ENCODE peak calls at places on chromosomes 7 and 10, in nine cellular contexts. One of them, this sample, is unnamed.

GRCh38 chr7:124965553-124965952 is 35.9 kb upstream of the POT1 start:
- DNase-seq in PC-9: no peak
- DNase-seq in astrocyte: no peak
- DNase-seq in AG08395: no peak
- DNase-seq in stimulated activated CD4-positive, alpha-beta T cell treated with anti-CD3 and anti-CD28 coated beads, Interleukin-1b, Interleukin-23, amount 100 ng/mL, for 1 hour: no peak
- DNase-seq in stimulated activated CD8-positive, alpha-beta memory T cell treated with anti-CD3 and anti-CD28 coated beads, Interleukin-4, amount 100 ng/mL, for 1 hour: no peak
- DNase-seq in activated T-cell treated with anti-CD3 and anti-CD28 coated beads for 1 hour: no peak
- DNase-seq in cardiac muscle cell: no peak
- DNase-seq in H9: no peak
- DNase-seq in this sample: no peak

GRCh38 chr7:95687759-95688343 is 84.5 kb upstream of the DYNC1I1 start:
- DNase-seq in PC-9: peak
- DNase-seq in AG08395: peak
- DNase-seq in stimulated activated CD4-positive, alpha-beta T cell treated with anti-CD3 and anti-CD28 coated beads, Interleukin-1b, Interleukin-23, amount 100 ng/mL, for 1 hour: no peak
- DNase-seq in H9: no peak
- DNase-seq in stimulated activated CD8-positive, alpha-beta memory T cell treated with anti-CD3 and anti-CD28 coated beads, Interleukin-4, amount 100 ng/mL, for 1 hour: no peak
- DNase-seq in activated T-cell treated with anti-CD3 and anti-CD28 coated beads for 1 hour: no peak
- DNase-seq in astrocyte: no peak
- DNase-seq in cardiac muscle cell: peak
- DNase-seq in this sample: no peak

GRCh38 chr10:45421231-45422097 is 47.4 kb downstream of the ALOX5 start:
- DNase-seq in PC-9: no peak
- DNase-seq in activated T-cell treated with anti-CD3 and anti-CD28 coated beads for 1 hour: no peak
- DNase-seq in H9: no peak
- DNase-seq in stimulated activated CD8-positive, alpha-beta memory T cell treated with anti-CD3 and anti-CD28 coated beads, Interleukin-4, amount 100 ng/mL, for 1 hour: peak
- DNase-seq in stimulated activated CD4-positive, alpha-beta T cell treated with anti-CD3 and anti-CD28 coated beads, Interleukin-1b, Interleukin-23, amount 100 ng/mL, for 1 hour: no peak
- DNase-seq in astrocyte: no peak
- DNase-seq in cardiac muscle cell: no peak
- DNase-seq in AG08395: no peak
- DNase-seq in this sample: no peak

GRCh38 chr7:140242057-140243031 is 65.6 kb upstream of the KDM7A start:
- DNase-seq in stimulated activated CD4-positive, alpha-beta T cell treated with anti-CD3 and anti-CD28 coated beads, Interleukin-1b, Interleukin-23, amount 100 ng/mL, for 1 hour: no peak
- DNase-seq in cardiac muscle cell: no peak
- DNase-seq in stimulated activated CD8-positive, alpha-beta memory T cell treated with anti-CD3 and anti-CD28 coated beads, Interleukin-4, amount 100 ng/mL, for 1 hour: no peak
- DNase-seq in PC-9: no peak
- DNase-seq in H9: no peak
- DNase-seq in astrocyte: no peak
- DNase-seq in AG08395: no peak
- DNase-seq in activated T-cell treated with anti-CD3 and anti-CD28 coated beads for 1 hour: no peak
- DNase-seq in this sample: no peak

GRCh38 chr7:24337180-24337579 is 53.2 kb downstream of the NPY start:
- DNase-seq in activated T-cell treated with anti-CD3 and anti-CD28 coated beads for 1 hour: no peak
- DNase-seq in stimulated activated CD8-positive, alpha-beta memory T cell treated with anti-CD3 and anti-CD28 coated beads, Interleukin-4, amount 100 ng/mL, for 1 hour: no peak
- DNase-seq in H9: peak
- DNase-seq in stimulated activated CD4-positive, alpha-beta T cell treated with anti-CD3 and anti-CD28 coated beads, Interleukin-1b, Interleukin-23, amount 100 ng/mL, for 1 hour: no peak
- DNase-seq in PC-9: no peak
- DNase-seq in astrocyte: no peak
- DNase-seq in AG08395: no peak
- DNase-seq in cardiac muscle cell: no peak
- DNase-seq in this sample: no peak

GRCh38 chr7:112770051-112770450 is 20.1 kb downstream of the TMEM168 start:
- DNase-seq in stimulated activated CD8-positive, alpha-beta memory T cell treated with anti-CD3 and anti-CD28 coated beads, Interleukin-4, amount 100 ng/mL, for 1 hour: no peak
- DNase-seq in H9: no peak
- DNase-seq in activated T-cell treated with anti-CD3 and anti-CD28 coated beads for 1 hour: no peak
- DNase-seq in AG08395: no peak
- DNase-seq in PC-9: peak
- DNase-seq in cardiac muscle cell: no peak
- DNase-seq in stimulated activated CD4-positive, alpha-beta T cell treated with anti-CD3 and anti-CD28 coated beads, Interleukin-1b, Interleukin-23, amount 100 ng/mL, for 1 hour: no peak
- DNase-seq in astrocyte: peak
- DNase-seq in this sample: no peak

GRCh38 chr7:92061154-92061553 is 73.1 kb downstream of the CYP51A1 start:
- DNase-seq in astrocyte: peak
- DNase-seq in stimulated activated CD8-positive, alpha-beta memory T cell treated with anti-CD3 and anti-CD28 coated beads, Interleukin-4, amount 100 ng/mL, for 1 hour: no peak
- DNase-seq in AG08395: no peak
- DNase-seq in PC-9: no peak
- DNase-seq in H9: no peak
- DNase-seq in activated T-cell treated with anti-CD3 and anti-CD28 coated beads for 1 hour: no peak
- DNase-seq in stimulated activated CD4-positive, alpha-beta T cell treated with anti-CD3 and anti-CD28 coated beads, Interleukin-1b, Interleukin-23, amount 100 ng/mL, for 1 hour: no peak
- DNase-seq in cardiac muscle cell: no peak
- DNase-seq in this sample: no peak

GRCh38 chr10:13439771-13440708 is 88.8 kb downstream of the BEND7 start:
- DNase-seq in AG08395: peak
- DNase-seq in H9: peak
- DNase-seq in stimulated activated CD4-positive, alpha-beta T cell treated with anti-CD3 and anti-CD28 coated beads, Interleukin-1b, Interleukin-23, amount 100 ng/mL, for 1 hour: peak
- DNase-seq in PC-9: peak
- DNase-seq in astrocyte: no peak
- DNase-seq in stimulated activated CD8-positive, alpha-beta memory T cell treated with anti-CD3 and anti-CD28 coated beads, Interleukin-4, amount 100 ng/mL, for 1 hour: peak
- DNase-seq in activated T-cell treated with anti-CD3 and anti-CD28 coated beads for 1 hour: peak
- DNase-seq in cardiac muscle cell: peak
- DNase-seq in this sample: peak

GRCh38 chr7:108311446-108312168 is 144.6 kb downstream of the NRCAM start:
- DNase-seq in cardiac muscle cell: peak
- DNase-seq in H9: no peak
- DNase-seq in stimulated activated CD8-positive, alpha-beta memory T cell treated with anti-CD3 and anti-CD28 coated beads, Interleukin-4, amount 100 ng/mL, for 1 hour: no peak
- DNase-seq in activated T-cell treated with anti-CD3 and anti-CD28 coated beads for 1 hour: no peak
- DNase-seq in AG08395: no peak
- DNase-seq in PC-9: no peak
- DNase-seq in stimulated activated CD4-positive, alpha-beta T cell treated with anti-CD3 and anti-CD28 coated beads, Interleukin-1b, Interleukin-23, amount 100 ng/mL, for 1 hour: no peak
- DNase-seq in astrocyte: peak
- DNase-seq in this sample: no peak

GRCh38 chr7:33432825-33433224 is 303.5 kb downstream of the BBS9 start:
- DNase-seq in stimulated activated CD4-positive, alpha-beta T cell treated with anti-CD3 and anti-CD28 coated beads, Interleukin-1b, Interleukin-23, amount 100 ng/mL, for 1 hour: no peak
- DNase-seq in AG08395: no peak
- DNase-seq in cardiac muscle cell: no peak
- DNase-seq in PC-9: no peak
- DNase-seq in stimulated activated CD8-positive, alpha-beta memory T cell treated with anti-CD3 and anti-CD28 coated beads, Interleukin-4, amount 100 ng/mL, for 1 hour: no peak
- DNase-seq in activated T-cell treated with anti-CD3 and anti-CD28 coated beads for 1 hour: no peak
- DNase-seq in H9: no peak
- DNase-seq in astrocyte: peak
- DNase-seq in this sample: no peak

GRCh38 chr10:3426190-3426845 is 253.7 kb upstream of the PITRM1 start:
- DNase-seq in astrocyte: peak
- DNase-seq in AG08395: peak
- DNase-seq in stimulated activated CD4-positive, alpha-beta T cell treated with anti-CD3 and anti-CD28 coated beads, Interleukin-1b, Interleukin-23, amount 100 ng/mL, for 1 hour: no peak
- DNase-seq in cardiac muscle cell: peak
- DNase-seq in H9: no peak
- DNase-seq in stimulated activated CD8-positive, alpha-beta memory T cell treated with anti-CD3 and anti-CD28 coated beads, Interleukin-4, amount 100 ng/mL, for 1 hour: no peak
- DNase-seq in activated T-cell treated with anti-CD3 and anti-CD28 coated beads for 1 hour: no peak
- DNase-seq in PC-9: peak
- DNase-seq in this sample: no peak

GRCh38 chr10:76881477-76882220 is 756.0 kb downstream of the KCNMA1 start:
- DNase-seq in activated T-cell treated with anti-CD3 and anti-CD28 coated beads for 1 hour: no peak
- DNase-seq in astrocyte: no peak
- DNase-seq in H9: no peak
- DNase-seq in AG08395: peak
- DNase-seq in PC-9: no peak
- DNase-seq in stimulated activated CD4-positive, alpha-beta T cell treated with anti-CD3 and anti-CD28 coated beads, Interleukin-1b, Interleukin-23, amount 100 ng/mL, for 1 hour: no peak
- DNase-seq in cardiac muscle cell: no peak
- DNase-seq in stimulated activated CD8-positive, alpha-beta memory T cell treated with anti-CD3 and anti-CD28 coated beads, Interleukin-4, amount 100 ng/mL, for 1 hour: no peak
- DNase-seq in this sample: no peak

GRCh38 chr10:132403511-132404168 is 6.6 kb downstream of the PWWP2B start:
- DNase-seq in stimulated activated CD8-positive, alpha-beta memory T cell treated with anti-CD3 and anti-CD28 coated beads, Interleukin-4, amount 100 ng/mL, for 1 hour: no peak
- DNase-seq in H9: no peak
- DNase-seq in PC-9: peak
- DNase-seq in AG08395: no peak
- DNase-seq in stimulated activated CD4-positive, alpha-beta T cell treated with anti-CD3 and anti-CD28 coated beads, Interleukin-1b, Interleukin-23, amount 100 ng/mL, for 1 hour: no peak
- DNase-seq in activated T-cell treated with anti-CD3 and anti-CD28 coated beads for 1 hour: no peak
- DNase-seq in cardiac muscle cell: no peak
- DNase-seq in astrocyte: no peak
- DNase-seq in this sample: no peak

GRCh38 chr10:60975716-60976115 is 31.7 kb upstream of the RHOBTB1 start:
- DNase-seq in PC-9: no peak
- DNase-seq in H9: no peak
- DNase-seq in stimulated activated CD4-positive, alpha-beta T cell treated with anti-CD3 and anti-CD28 coated beads, Interleukin-1b, Interleukin-23, amount 100 ng/mL, for 1 hour: no peak
- DNase-seq in AG08395: no peak
- DNase-seq in activated T-cell treated with anti-CD3 and anti-CD28 coated beads for 1 hour: no peak
- DNase-seq in cardiac muscle cell: no peak
- DNase-seq in astrocyte: no peak
- DNase-seq in stimulated activated CD8-positive, alpha-beta memory T cell treated with anti-CD3 and anti-CD28 coated beads, Interleukin-4, amount 100 ng/mL, for 1 hour: no peak
- DNase-seq in this sample: no peak

GRCh38 chr10:114691442-114691941 is 33.4 kb upstream of the ABLIM1 start:
- DNase-seq in cardiac muscle cell: peak
- DNase-seq in astrocyte: peak
- DNase-seq in activated T-cell treated with anti-CD3 and anti-CD28 coated beads for 1 hour: no peak
- DNase-seq in stimulated activated CD4-positive, alpha-beta T cell treated with anti-CD3 and anti-CD28 coated beads, Interleukin-1b, Interleukin-23, amount 100 ng/mL, for 1 hour: no peak
- DNase-seq in AG08395: peak
- DNase-seq in PC-9: no peak
- DNase-seq in stimulated activated CD8-positive, alpha-beta memory T cell treated with anti-CD3 and anti-CD28 coated beads, Interleukin-4, amount 100 ng/mL, for 1 hour: no peak
- DNase-seq in H9: no peak
- DNase-seq in this sample: no peak

GRCh38 chr7:35893649-35894048 is 92.8 kb downstream of the SEPTIN7 start:
- DNase-seq in H9: no peak
- DNase-seq in stimulated activated CD8-positive, alpha-beta memory T cell treated with anti-CD3 and anti-CD28 coated beads, Interleukin-4, amount 100 ng/mL, for 1 hour: no peak
- DNase-seq in stimulated activated CD4-positive, alpha-beta T cell treated with anti-CD3 and anti-CD28 coated beads, Interleukin-1b, Interleukin-23, amount 100 ng/mL, for 1 hour: no peak
- DNase-seq in activated T-cell treated with anti-CD3 and anti-CD28 coated beads for 1 hour: no peak
- DNase-seq in AG08395: no peak
- DNase-seq in PC-9: no peak
- DNase-seq in astrocyte: no peak
- DNase-seq in cardiac muscle cell: no peak
- DNase-seq in this sample: no peak

GRCh38 chr7:13021566-13021965 is 334.1 kb downstream of the ARL4A start:
- DNase-seq in AG08395: no peak
- DNase-seq in H9: no peak
- DNase-seq in stimulated activated CD4-positive, alpha-beta T cell treated with anti-CD3 and anti-CD28 coated beads, Interleukin-1b, Interleukin-23, amount 100 ng/mL, for 1 hour: no peak
- DNase-seq in stimulated activated CD8-positive, alpha-beta memory T cell treated with anti-CD3 and anti-CD28 coated beads, Interleukin-4, amount 100 ng/mL, for 1 hour: no peak
- DNase-seq in cardiac muscle cell: no peak
- DNase-seq in astrocyte: peak
- DNase-seq in activated T-cell treated with anti-CD3 and anti-CD28 coated beads for 1 hour: no peak
- DNase-seq in PC-9: no peak
- DNase-seq in this sample: no peak

GRCh38 chr7:5779108-5779507 is 2.4 kb downstream of the RNF216 start:
- DNase-seq in cardiac muscle cell: no peak
- DNase-seq in AG08395: no peak
- DNase-seq in astrocyte: no peak
- DNase-seq in stimulated activated CD4-positive, alpha-beta T cell treated with anti-CD3 and anti-CD28 coated beads, Interleukin-1b, Interleukin-23, amount 100 ng/mL, for 1 hour: no peak
- DNase-seq in activated T-cell treated with anti-CD3 and anti-CD28 coated beads for 1 hour: no peak
- DNase-seq in H9: no peak
- DNase-seq in stimulated activated CD8-positive, alpha-beta memory T cell treated with anti-CD3 and anti-CD28 coated beads, Interleukin-4, amount 100 ng/mL, for 1 hour: no peak
- DNase-seq in PC-9: no peak
- DNase-seq in this sample: no peak

GRCh38 chr7:131225619-131226101 is 102.0 kb upstream of the MKLN1 start:
- DNase-seq in stimulated activated CD4-positive, alpha-beta T cell treated with anti-CD3 and anti-CD28 coated beads, Interleukin-1b, Interleukin-23, amount 100 ng/mL, for 1 hour: no peak
- DNase-seq in astrocyte: peak
- DNase-seq in AG08395: peak
- DNase-seq in PC-9: peak
- DNase-seq in H9: no peak
- DNase-seq in cardiac muscle cell: peak
- DNase-seq in stimulated activated CD8-positive, alpha-beta memory T cell treated with anti-CD3 and anti-CD28 coated beads, Interleukin-4, amount 100 ng/mL, for 1 hour: no peak
- DNase-seq in activated T-cell treated with anti-CD3 and anti-CD28 coated beads for 1 hour: no peak
- DNase-seq in this sample: no peak

This sample was measured in GM12891.